ENCODE peak calls at places on chromosomes 11 and 22, in four cellular contexts. R is HCEC 1CT; T is effector memory CD4-positive, alpha-beta T cell; V is activated CD8-positive, alpha-beta memory T cell treated with anti-CD3 and anti-CD28 coated beads, Interleukin-2, amount 50 U/mL, for 48 hours. M is an unnamed sample.

GRCh38 chr11:9462806-9463537 is 2.2 kb downstream of the ZNF143 start:
- DNase-seq in T (no peak), R (no peak), V (no peak), M (no peak)

GRCh38 chr11:69131644-69132300 is 24.0 kb upstream of the SMIM38 start:
- DNase-seq in R (peak; percentile 45), T (no peak), V (no peak), M (no peak)

GRCh38 chr11:77819411-77819920 is 1.1 kb downstream of the RSF1 start:
- DNase-seq in R (peak; percentile 87), V (peak; percentile 89), T (peak; percentile 66), M (peak; percentile 69)

GRCh38 chr22:30127749-30128166 is 47.5 kb downstream of the HORMAD2 start:
- DNase-seq in R (peak; percentile 44), T (no peak), V (no peak), M (no peak)

GRCh38 chr11:44566952-44567875 is 1.8 kb downstream of the CD82 start:
- DNase-seq in R (no peak), V (no peak), T (no peak), M (no peak)

GRCh38 chr11:26827567-26828037 is 105.7 kb upstream of the SLC5A12 start:
- DNase-seq in V (no peak), T (no peak), R (no peak), M (no peak)

GRCh38 chr11:85385561-85385960 is 241.6 kb downstream of the DLG2 start:
- DNase-seq in V (no peak), T (no peak), R (no peak), M (peak; percentile 26)

GRCh38 chr22:25405854-25406509 is 158.5 kb upstream of the GRK3 start:
- DNase-seq in R (no peak), V (no peak), T (no peak), M (no peak)

GRCh38 chr22:43642807-43643206 is 169.3 kb downstream of the EFCAB6 start:
- DNase-seq in R (no peak), T (no peak), V (no peak), M (no peak)

GRCh38 chr11:119567667-119568582 is 145.0 kb upstream of the THY1 start:
- DNase-seq in R (peak; percentile 80), V (no peak), T (no peak), M (peak; percentile 56)

GRCh38 chr22:41296826-41297667 is 4.3 kb upstream of the ZC3H7B start:
- DNase-seq in V (no peak), T (no peak), R (no peak), M (no peak)

GRCh38 chr11:88484873-88485621 is 147.5 kb upstream of the CTSC start:
- DNase-seq in T (no peak), R (peak; percentile 71), V (peak; percentile 54), M (no peak)

GRCh38 chr11:34052608-34053160 is 1.2 kb downstream of the CAPRIN1 start:
- DNase-seq in T (no peak), V (peak; percentile 77), R (peak; percentile 23), M (no peak)

GRCh38 chr11:117290809-117291396 is at the start of gene BACE1-AS:
- DNase-seq in T (no peak), R (no peak), V (no peak), M (no peak)

GRCh38 chr11:69010964-69011623 is 2.0 kb downstream of the MRGPRF start:
- DNase-seq in T (no peak), R (peak; percentile 90), V (peak; percentile 74), M (no peak)

GRCh38 chr11:117314840-117315239 is 1.2 kb downstream of the BACE1 start:
- DNase-seq in V (no peak), R (no peak), T (no peak), M (no peak)

GRCh38 chr11:78801161-78801884 is 226.7 kb upstream of the NARS2 start:
- DNase-seq in R (peak; percentile 49), V (no peak), T (no peak), M (peak; percentile 97)

GRCh38 chr11:46693597-46694012 is 6.8 kb downstream of the ARHGAP1 start:
- DNase-seq in V (no peak), R (peak; percentile 36), T (no peak), M (no peak)

GRCh38 chr22:35540600-35541253 is at the start of gene RASD2:
- DNase-seq in T (no peak), V (peak; percentile 68), R (no peak), M (no peak)

GRCh38 chr22:31179345-31179744 is 19.4 kb downstream of the RNF185 start:
- DNase-seq in R (no peak), T (no peak), V (no peak), M (no peak)